ENCODE peak calls at places on chromosomes 12 and 14, in four cellular contexts. O is SK-N-SH, Z is GM23338, W is OCI-LY7. I is an unnamed sample. For H3K9me2 and H3K36me3, the result is how much of the 10 kb centered on the place peaks cover.

GRCh38 chr14:104224516-104225281 is 86.3 kb downstream of the KIF26A start:
- DNase-seq in O (peak), Z (peak), W (peak), I (peak)

GRCh38 chr14:89417469-89418225 is 614 bp upstream of the FOXN3 start:
- DNase-seq in O (peak), Z (peak), W (peak), I (peak)

GRCh38 chr12:83866477-83866876 is 1046.1 kb downstream of the SLC6A15 start:
- DNase-seq in O (no peak), Z (no peak), W (no peak), I (no peak)

GRCh38 chr12:78062781-78063180 is 232.1 kb downstream of the NAV3 start:
- DNase-seq in O (no peak), Z (no peak), W (no peak), I (peak)

GRCh38 chr12:109258201-109258600 is 50.9 kb downstream of the FOXN4 start:
- DNase-seq in O (no peak), Z (no peak), W (no peak), I (no peak)

GRCh38 chr14:65287264-65288131 is 125.0 kb upstream of the FUT8 start:
- DNase-seq in O (no peak), Z (peak), W (peak), I (no peak)

GRCh38 chr14:92914087-92914656 is 8.8 kb upstream of the CHGA start:
- DNase-seq in O (no peak), Z (peak), W (peak), I (peak)

GRCh38 chr12:92064420-92064819 is 81.2 kb downstream of the BTG1 start:
- DNase-seq in O (no peak), Z (no peak), W (no peak), I (no peak)

GRCh38 chr12:71661977-71662522 is 1.6 kb downstream of the ZFC3H1 start:
- DNase-seq in O (no peak), Z (no peak), W (no peak), I (no peak)

GRCh38 chr12:131046813-131047788 is 93.4 kb downstream of the ADGRD1 start:
- DNase-seq in O (no peak), Z (no peak), W (peak), I (no peak)

GRCh38 chr12:21881950-21882349 is 59.3 kb downstream of the ABCC9 start:
- DNase-seq in O (no peak), Z (no peak), W (no peak), I (no peak)

GRCh38 chr12:79448816-79449215 is 241.9 kb downstream of the PAWR start:
- DNase-seq in O (no peak), Z (peak), W (no peak), I (no peak)

GRCh38 chr12:121516437-121517011 is 64.3 kb downstream of the KDM2B start:
- DNase-seq in O (no peak), Z (no peak), W (no peak), I (no peak)

GRCh38 chr12:13976028-13976584 is 5.3 kb downstream of the GRIN2B start:
- DNase-seq in O (no peak), Z (peak), W (no peak), I (no peak)

GRCh38 chr14:103207038-103207403 is 83.8 kb downstream of the TNFAIP2 start:
- DNase-seq in O (peak), Z (peak), W (no peak), I (peak)

GRCh38 chr12:30756074-30756473 is 1.3 kb upstream of the CAPRIN2 start:
- DNase-seq in O (no peak), Z (no peak), W (no peak), I (no peak)

GRCh38 chr14:52315355-52315718 is 1.2 kb downstream of the PTGER2 start:
- DNase-seq in O (no peak), Z (peak), W (no peak), I (no peak)

GRCh38 chr12:32390572-32391219 is 8.7 kb upstream of the FGD4 start:
- DNase-seq in O (peak), Z (peak), W (no peak), I (no peak)

GRCh38 chr12:94649349-94650142 is 811 bp downstream of the TMCC3 start:
- DNase-seq in O (peak), Z (peak), W (no peak), I (peak)

GRCh38 chr12:89514751-89515150 is 9.8 kb downstream of the GALNT4 start:
- DNase-seq in O (no peak), Z (no peak), W (no peak), I (no peak)

GRCh38 chr14:101600891-101601602 is 39.8 kb downstream of the DIO3 start:
- DNase-seq in O (no peak), Z (no peak), W (no peak), I (no peak)

GRCh38 chr12:89529738-89530137 is 3.9 kb upstream of the POC1B start:
- DNase-seq in O (peak), Z (peak), W (peak), I (peak)

GRCh38 chr12:75476076-75476475 is 4.5 kb upstream of the GLIPR1 start:
- DNase-seq in O (no peak), Z (no peak), W (no peak), I (no peak)

GRCh38 chr14:53603994-53604393 is 352.6 kb downstream of the BMP4 start:
- DNase-seq in O (no peak), Z (no peak), W (peak), I (no peak)

GRCh38 chr12:14959463-14959862 is 1.9 kb downstream of the ARHGDIB start:
- DNase-seq in O (no peak), Z (no peak), W (no peak), I (no peak)

GRCh38 chr14:91689608-91690007 is 42.3 kb downstream of the CATSPERB start:
- DNase-seq in O (no peak), Z (no peak), W (no peak), I (no peak)

GRCh38 chr12:119565404-119565803 is 28.2 kb upstream of the TMEM233 start:
- DNase-seq in O (no peak), Z (no peak), W (no peak), I (no peak)

GRCh38 chr14:59267046-59267445 is 78.6 kb downstream of the DAAM1 start:
- DNase-seq in O (no peak), Z (no peak), W (no peak), I (no peak)

GRCh38 chr12:31922341-31923062 is 36.7 kb upstream of the RESF1 start:
- DNase-seq in O (no peak), Z (peak), W (peak), I (no peak)

GRCh38 chr12:3261782-3262359 is 184.7 kb downstream of the TSPAN9 start:
- DNase-seq in O (no peak), Z (no peak), W (no peak), I (no peak)

GRCh38 chr14:97033556-97034081 is 236.4 kb downstream of the VRK1 start:
- DNase-seq in O (peak), Z (peak), W (no peak), I (no peak)

GRCh38 chr14:104957146-104958113 is 20.7 kb downstream of the AHNAK2 start:
- DNase-seq in O (no peak), Z (no peak), W (no peak), I (no peak)

DNA sequence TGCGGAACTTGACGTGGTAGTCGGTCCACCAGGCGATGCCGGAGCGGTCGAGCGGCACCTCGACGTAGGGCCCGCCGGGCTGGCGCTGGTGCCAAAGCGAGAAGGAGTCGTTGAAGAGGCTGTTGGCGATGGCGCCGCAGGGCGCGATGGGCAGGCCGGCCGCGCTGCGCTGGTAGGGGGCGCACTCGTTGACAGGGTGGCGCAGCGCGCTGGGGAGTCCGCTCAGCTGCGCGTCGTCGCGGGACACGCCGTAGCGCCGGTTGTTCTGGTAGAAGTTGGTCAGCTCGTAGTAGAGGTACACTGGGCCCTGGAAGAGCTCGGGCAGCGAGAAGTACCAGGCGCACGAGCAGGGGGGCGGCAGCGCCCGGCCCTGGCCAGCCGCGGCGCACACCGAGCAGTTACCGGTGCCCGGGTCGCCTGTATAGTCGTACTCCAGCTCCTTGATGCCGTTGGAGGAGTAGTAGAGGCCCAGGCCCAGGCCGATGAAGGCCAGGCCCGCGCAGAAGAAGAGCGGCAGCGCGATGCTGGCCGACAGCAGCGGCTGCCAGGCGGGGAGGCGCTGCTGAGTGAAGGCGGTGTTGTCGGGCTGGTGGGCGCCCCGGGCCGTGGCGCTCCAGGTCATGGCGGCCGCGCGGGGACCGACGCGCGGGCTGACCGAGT is 482 bp downstream of the TMEM30B start:
- DNase-seq in O (peak), Z (peak), W (no peak), I (peak)
- TF ChIP-seq CTCF in O (peak), Z (peak), W (no peak), I (peak)

GRCh38 chr12:100208834-100209233 is 8.2 kb downstream of the ACTR6 start:
- DNase-seq in O (no peak), Z (no peak), W (no peak), I (no peak)
- H3K9me2 ChIP-seq in O (under half), Z (under half), W (under half), I (under half)

GRCh38 chr14:64026600-64026999 is 173.8 kb downstream of the SYNE2 start:
- DNase-seq in O (no peak), Z (no peak), W (no peak), I (no peak)
- H3K36me3 ChIP-seq in O (under half), Z (under half), W (half or more), I (under half)

GRCh38 chr14:75459099-75459741 is 31.4 kb downstream of the JDP2 start:
- DNase-seq in O (no peak), Z (peak), W (no peak), I (no peak)
- TF ChIP-seq CTCF in O (no peak), Z (no peak), W (no peak), I (no peak)